ENCODE peak calls at places on chromosomes 6 and 20, in six cellular contexts. N is SK-N-SH, V is stomach, E is prostate gland, S is endothelial cell of umbilical vein, G is HCT116. W is an unnamed sample.

GRCh38 chr6:14596410-14596809 is 478.8 kb downstream of the CD83 start:
- DNase-seq in N (no peak), V (peak; percentile 28), E (no peak), S (no peak), G (peak; percentile 3), W (no peak)

GRCh38 chr20:57399587-57400261 is 8.5 kb downstream of the RBM38 start:
- DNase-seq in N (no peak), V (peak; percentile 53), E (no peak), S (no peak), G (no peak), W (no peak)

GRCh38 chr20:23668477-23668951 is 20.3 kb downstream of the CST4 start:
- DNase-seq in N (peak; percentile 63), V (peak; percentile 50), E (peak; percentile 51), S (peak; percentile 67), G (peak; percentile 54), W (no peak)

GRCh38 chr6:53048431-53049195 is 16.6 kb upstream of the FBXO9 start:
- DNase-seq in N (no peak), V (no peak), E (no peak), S (peak; percentile 61), G (peak; percentile 54), W (no peak)

GRCh38 chr6:55617272-55617671 is 38.3 kb upstream of the HMGCLL1 start:
- DNase-seq in N (peak; percentile 16), V (no peak), E (no peak), S (peak; percentile 60), G (peak; percentile 27), W (no peak)

GRCh38 chr6:15793288-15793687 is 130.5 kb upstream of the DTNBP1 start:
- DNase-seq in N (no peak), V (no peak), E (no peak), S (no peak), G (no peak), W (no peak)

GRCh38 chr6:39451831-39452230 is 129.3 kb upstream of the KCNK16 start:
- DNase-seq in N (no peak), V (no peak), E (no peak), S (no peak), G (peak; percentile 12), W (no peak)

GRCh38 chr20:32327087-32327681 is 30.9 kb upstream of the ASXL1 start:
- DNase-seq in N (no peak), V (no peak), E (no peak), S (peak; percentile 71), G (no peak), W (no peak)

GRCh38 chr20:59055302-59055701 is 12.7 kb upstream of the PRELID3B start:
- DNase-seq in N (no peak), V (no peak), E (no peak), S (peak; percentile 51), G (no peak), W (no peak)

GRCh38 chr6:54196905-54197304 is 85.7 kb downstream of the MLIP start:
- DNase-seq in N (no peak), V (no peak), E (no peak), S (no peak), G (no peak), W (no peak)

GRCh38 chr6:26021350-26022165 is 59.0 kb downstream of the TRIM38 start:
- DNase-seq in N (peak; percentile 88), V (peak; percentile 93), E (peak; percentile 94), S (peak; percentile 97), G (peak; percentile 95), W (peak; percentile 94)

GRCh38 chr6:112156694-112157093 is 69.3 kb downstream of the FAM229B start:
- DNase-seq in N (no peak), V (no peak), E (no peak), S (peak; percentile 45), G (no peak), W (no peak)

GRCh38 chr6:163457637-163458561 is 43.4 kb downstream of the QKI start:
- DNase-seq in N (no peak), V (no peak), E (no peak), S (peak; percentile 58), G (no peak), W (no peak)

GRCh38 chr6:105066233-105066632 is 109.3 kb downstream of the LIN28B start:
- DNase-seq in N (no peak), V (no peak), E (no peak), S (no peak), G (no peak), W (no peak)

GRCh38 chr20:25065625-25066338 is 7.8 kb upstream of the ACSS1 start:
- DNase-seq in N (peak; percentile 63), V (peak; percentile 73), E (peak; percentile 69), S (peak; percentile 67), G (peak; percentile 31), W (peak; percentile 58)

GRCh38 chr6:31079656-31080261 is 32.6 kb downstream of the C6orf15 start:
- DNase-seq in N (peak; percentile 62), V (peak; percentile 73), E (peak; percentile 59), S (peak; percentile 73), G (peak; percentile 38), W (peak; percentile 50)

GRCh38 chr6:6436946-6437345 is 116.5 kb upstream of the F13A1 start:
- DNase-seq in N (no peak), V (no peak), E (no peak), S (no peak), G (no peak), W (no peak)

GRCh38 chr20:44074252-44075151 is 112.5 kb downstream of the JPH2 start:
- DNase-seq in N (peak; percentile 86), V (peak; percentile 19), E (no peak), S (peak; percentile 42), G (no peak), W (peak; percentile 14)

GRCh38 chr6:80289727-80290126 is 183.3 kb downstream of the BCKDHB start:
- DNase-seq in N (no peak), V (no peak), E (no peak), S (no peak), G (no peak), W (no peak)

GRCh38 chr6:1735239-1735803 is 125.6 kb downstream of the FOXC1 start:
- DNase-seq in N (no peak), V (peak; percentile 64), E (no peak), S (no peak), G (no peak), W (no peak)

GRCh38 chr20:46610145-46610544 is 41.1 kb downstream of the SLC13A3 start:
- DNase-seq in N (no peak), V (no peak), E (no peak), S (no peak), G (no peak), W (no peak)

GRCh38 chr20:35741892-35742740 is at the start of gene RBM39:
- DNase-seq in N (peak; percentile 90), V (peak; percentile 100), E (peak; percentile 100), S (peak; percentile 100), G (peak; percentile 100), W (peak; percentile 100)
- TF ChIP-seq POLR2AphosphoS5 in N (peak; percentile 98), V (peak; percentile 98), E (peak; percentile 96), S (peak; percentile 80), G (peak; percentile 89), W (peak; percentile 97)

DNA sequence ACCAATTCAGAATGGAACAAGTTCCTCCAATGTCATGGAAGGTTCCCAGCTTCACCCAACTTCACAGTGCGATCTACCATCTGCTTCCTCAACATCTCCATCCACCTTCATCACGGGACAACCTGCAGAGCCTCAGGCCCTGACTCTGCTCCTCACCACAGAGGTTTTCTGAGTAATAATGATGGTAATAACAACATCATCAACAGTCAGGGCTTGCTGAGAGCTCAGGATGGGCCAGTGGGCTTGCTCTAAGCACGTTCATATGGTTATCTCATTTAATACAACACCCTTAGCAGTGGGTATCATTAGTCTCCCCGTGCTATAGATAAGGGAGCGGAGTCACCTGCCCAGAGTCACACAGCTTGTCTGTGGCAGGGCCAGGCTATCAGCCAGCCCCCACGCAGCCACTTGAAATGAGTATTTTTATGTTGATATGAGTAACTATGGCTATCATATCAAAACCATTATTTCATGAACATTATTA is 38.6 kb downstream of the PREX1 start:
- DNase-seq in N (no peak), V (no peak), E (no peak), S (no peak), G (no peak), W (no peak)
- TF ChIP-seq POLR2AphosphoS5 in N (no peak), V (no peak), E (no peak), S (no peak), G (no peak), W (no peak)

DNA sequence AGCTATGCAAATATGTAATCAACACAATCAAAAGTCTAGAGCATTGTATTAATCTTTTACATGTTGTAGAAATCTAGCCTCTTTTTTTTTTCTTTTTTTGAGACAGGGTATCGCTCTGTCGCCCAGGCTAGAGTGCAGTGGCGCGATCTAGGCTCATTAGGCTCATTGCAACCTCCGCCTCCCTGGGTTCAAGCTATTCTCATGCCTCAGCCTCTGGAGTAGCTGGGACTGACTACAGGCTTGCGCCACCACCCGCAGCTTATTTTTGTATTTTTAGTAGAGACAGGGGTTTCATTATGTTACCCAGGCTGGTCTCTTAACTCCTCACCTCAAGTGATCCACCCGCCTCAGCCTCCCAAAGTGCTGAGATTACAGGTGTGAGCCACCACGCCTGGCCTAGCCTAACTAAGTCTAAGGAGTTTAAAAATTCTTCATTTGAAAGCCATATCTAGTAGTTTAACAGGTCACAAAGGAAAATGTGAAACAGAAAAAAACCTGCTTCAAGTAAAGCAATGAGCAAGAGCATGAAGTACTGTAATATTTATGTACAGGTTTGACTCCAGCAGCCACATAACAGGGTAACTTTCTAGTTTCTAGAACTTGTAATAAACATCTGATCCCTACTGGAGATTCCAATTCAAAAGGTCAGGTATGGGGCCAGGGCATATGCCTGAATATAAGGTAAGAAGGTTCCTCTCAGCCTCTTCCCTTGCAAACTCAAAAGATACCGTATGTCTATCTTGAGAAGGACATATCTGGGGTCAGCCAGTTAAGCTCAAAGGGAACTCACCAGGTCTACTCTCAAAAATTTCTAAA is 4.4 kb downstream of the CPNE1 start:
- DNase-seq in N (no peak), V (no peak), E (no peak), S (no peak), G (no peak), W (no peak)
- TF ChIP-seq POLR2AphosphoS5 in N (no peak), V (no peak), E (no peak), S (no peak), G (no peak), W (no peak)

GRCh38 chr20:13400453-13400852 is 179.4 kb downstream of the ISM1 start:
- DNase-seq in N (no peak), V (no peak), E (no peak), S (no peak), G (no peak), W (no peak)

GRCh38 chr20:13396826-13397225 is 175.8 kb downstream of the ISM1 start:
- DNase-seq in N (no peak), V (no peak), E (no peak), S (no peak), G (no peak), W (no peak)

GRCh38 chr20:13397300-13397724 is 176.2 kb downstream of the ISM1 start:
- DNase-seq in N (no peak), V (no peak), E (no peak), S (no peak), G (no peak), W (no peak)

GRCh38 chr20:13401596-13401995 is 180.5 kb downstream of the ISM1 start:
- DNase-seq in N (no peak), V (no peak), E (no peak), S (peak; percentile 45), G (no peak), W (no peak)

DNA sequence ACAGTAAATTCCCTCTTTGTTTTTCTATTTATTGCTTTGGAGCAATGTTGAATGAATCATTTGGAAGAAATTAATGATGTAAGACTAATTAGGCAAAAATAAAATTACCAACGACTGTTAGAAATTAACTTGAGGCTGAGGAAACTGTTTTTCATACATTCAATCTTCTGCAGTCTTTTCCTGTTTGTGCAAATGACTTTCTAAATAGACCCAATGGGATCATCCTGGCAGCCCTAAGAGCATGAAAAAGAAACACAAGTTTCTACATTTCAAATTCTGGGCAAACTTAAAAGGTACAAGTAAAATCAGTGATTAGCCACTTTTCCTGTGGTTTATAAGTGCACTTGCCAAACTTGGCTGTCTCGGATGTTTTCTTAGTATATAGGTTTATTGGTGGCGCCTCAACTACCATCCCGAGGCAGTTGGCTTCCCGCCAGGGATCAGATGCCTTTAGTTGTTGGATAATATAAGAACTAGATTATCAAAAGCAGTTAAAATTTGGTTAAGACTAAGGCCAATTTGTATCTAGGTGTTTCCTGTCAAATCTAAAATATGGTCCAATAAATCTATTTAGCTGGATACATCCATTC is 181.2 kb downstream of the ISM1 start:
- DNase-seq in N (no peak), V (no peak), E (no peak), S (peak; percentile 17), G (no peak), W (no peak)
- TF ChIP-seq POLR2AphosphoS5 in N (no peak), V (no peak), E (no peak), S (no peak), G (no peak), W (no peak)